ENCODE peak calls at places on chromosome 7, in ten cellular contexts. H is lower leg skin; V is HFFc6; E is H54; T is fibroblast of mammary gland; D is head of caudate nucleus; F is left ventricle myocardium superior; B is activated naive CD4-positive, alpha-beta T cell treated with anti-CD3 and anti-CD28 coated beads for 36 hours; K is occipital lobe; X is WERI-Rb-1. Y is an unnamed sample.

GRCh38 chr7:26500749-26501352 is 209.2 kb downstream of the SNX10 start:
- DNase-seq in H (no peak), V (no peak), E (peak), T (peak), D (no peak), F (no peak), B (no peak), K (no peak), X (no peak), Y (peak)

GRCh38 chr7:130897515-130898419 is 163.8 kb upstream of the KLF14 start:
- DNase-seq in H (no peak), V (no peak), E (no peak), T (no peak), D (no peak), F (peak), B (no peak), K (no peak), X (no peak), Y (no peak)

GRCh38 chr7:146096994-146097393 is 19.6 kb upstream of the CNTNAP2 start:
- DNase-seq in H (no peak), V (no peak), E (no peak), T (no peak), D (no peak), F (no peak), B (no peak), K (no peak), X (peak), Y (peak)

GRCh38 chr7:123749537-123749857 is 694 bp upstream of the WASL start:
- DNase-seq in H (peak), V (peak), E (peak), T (peak), D (no peak), F (peak), B (peak), K (no peak), X (no peak), Y (peak)

GRCh38 chr7:111329367-111330234 is 232.7 kb downstream of the IMMP2L start:
- DNase-seq in H (no peak), V (peak), E (no peak), T (peak), D (no peak), F (no peak), B (no peak), K (no peak), X (no peak), Y (no peak)

GRCh38 chr7:127815631-127816145 is 163.7 kb downstream of the SND1 start:
- DNase-seq in H (no peak), V (no peak), E (no peak), T (no peak), D (no peak), F (no peak), B (no peak), K (no peak), X (no peak), Y (no peak)

GRCh38 chr7:48087349-48087748 is 1.7 kb upstream of the UPP1 start:
- DNase-seq in H (no peak), V (peak), E (no peak), T (peak), D (no peak), F (no peak), B (peak), K (no peak), X (no peak), Y (no peak)

GRCh38 chr7:20035279-20035875 is 181.8 kb downstream of the MACC1 start:
- DNase-seq in H (no peak), V (no peak), E (no peak), T (no peak), D (no peak), F (no peak), B (no peak), K (no peak), X (no peak), Y (no peak)

GRCh38 chr7:21261627-21262564 is 166.0 kb upstream of the SP4 start:
- DNase-seq in H (no peak), V (peak), E (peak), T (peak), D (peak), F (no peak), B (peak), K (no peak), X (peak), Y (peak)

GRCh38 chr7:130444230-130444629 is 3.4 kb upstream of the CEP41 start:
- DNase-seq in H (no peak), V (no peak), E (no peak), T (peak), D (no peak), F (no peak), B (no peak), K (no peak), X (no peak), Y (no peak)